ENCODE peak calls at places on chromosomes 2 and 18, in four cellular contexts. R is tibial nerve, Q is transverse colon, J is suprapubic skin. H is an unnamed sample.

GRCh38 chr2:126448611-126449010 is 207.3 kb upstream of the GYPC start:
- DNase-seq in Q (no peak), J (no peak), R (no peak), H (no peak)

GRCh38 chr2:126227250-126227649 is 428.7 kb upstream of the GYPC start:
- DNase-seq in R (no peak), Q (no peak), J (no peak), H (no peak)

GRCh38 chr2:202950592-202950991 is 38.5 kb downstream of the CARF start:
- DNase-seq in J (no peak), R (no peak), Q (no peak), H (no peak)

GRCh38 chr2:24836206-24836605 is 43.0 kb downstream of the CENPO start:
- DNase-seq in Q (no peak), J (no peak), R (no peak), H (no peak)

GRCh38 chr18:74281011-74281638 is 10.6 kb downstream of the CYB5A start:
- DNase-seq in R (no peak), J (no peak), Q (no peak), H (no peak)

GRCh38 chr2:25606892-25607291 is 66.5 kb downstream of the DTNB start:
- DNase-seq in J (no peak), R (no peak), Q (no peak), H (no peak)

GRCh38 chr2:86021396-86022378 is 84.0 kb downstream of the POLR1A start:
- DNase-seq in R (no peak), J (peak; percentile 41), Q (no peak), H (peak; percentile 53)

GRCh38 chr2:217732995-217733394 is 269.8 kb downstream of the TNS1 start:
- DNase-seq in J (no peak), Q (no peak), R (no peak), H (no peak)

GRCh38 chr18:10353791-10354190 is 100.6 kb upstream of the APCDD1 start:
- DNase-seq in J (no peak), R (no peak), Q (no peak), H (no peak)

GRCh38 chr2:233198026-233198425 is 53.4 kb upstream of the ATG16L1 start:
- DNase-seq in R (no peak), J (no peak), Q (no peak), H (no peak)

GRCh38 chr2:181380581-181380980 is 76.6 kb upstream of the ITGA4 start:
- DNase-seq in R (no peak), J (no peak), Q (no peak), H (no peak)

GRCh38 chr2:88658890-88659881 is 31.9 kb upstream of the EIF2AK3 start:
- DNase-seq in J (no peak), R (no peak), Q (peak; percentile 18), H (peak; percentile 76)

GRCh38 chr18:69992776-69993175 is 45.1 kb upstream of the CD226 start:
- DNase-seq in Q (no peak), J (no peak), R (no peak), H (no peak)

GRCh38 chr2:95030496-95030895 is 5.0 kb downstream of the MAL start:
- DNase-seq in R (no peak), Q (no peak), J (no peak), H (no peak)

GRCh38 chr18:63683152-63683551 is 19.6 kb upstream of the SERPINB11 start:
- DNase-seq in R (no peak), J (no peak), Q (no peak), H (no peak)

GRCh38 chr2:193276560-193276959 is 1081.8 kb upstream of the TMEFF2 start:
- DNase-seq in Q (no peak), R (no peak), J (no peak), H (no peak)

GRCh38 chr2:229201522-229201921 is 69.6 kb downstream of the PID1 start:
- DNase-seq in Q (no peak), R (no peak), J (no peak), H (no peak)

GRCh38 chr2:236531991-236532390 is 37.6 kb upstream of the ACKR3 start:
- DNase-seq in J (no peak), R (no peak), Q (no peak), H (no peak)

GRCh38 chr18:11246883-11247282 is 97.5 kb upstream of the PIEZO2 start:
- DNase-seq in R (no peak), J (no peak), Q (no peak), H (no peak)

GRCh38 chr2:212005077-212005671 is 533.4 kb downstream of the ERBB4 start:
- DNase-seq in J (no peak), Q (no peak), R (no peak), H (no peak)

GRCh38 chr2:240840435-240841060 is 20.5 kb upstream of the KIF1A start:
- DNase-seq in J (no peak), R (no peak), Q (peak; percentile 41), H (no peak)

GRCh38 chr2:86147793-86148192 is 41.8 kb downstream of the PTCD3 start:
- DNase-seq in R (no peak), J (no peak), Q (no peak), H (no peak)

GRCh38 chr2:173151671-173152398 is 76.2 kb downstream of the MAP3K20 start:
- DNase-seq in R (no peak), Q (no peak), J (no peak), H (no peak)

GRCh38 chr18:62883937-62884735 is 168.8 kb downstream of the PHLPP1 start:
- DNase-seq in J (no peak), Q (no peak), R (no peak), H (no peak)

GRCh38 chr18:3014501-3015202 is 1.7 kb upstream of the LPIN2 start:
- DNase-seq in R (no peak), Q (no peak), J (no peak), H (no peak)

GRCh38 chr2:41922177-41922576 is 125.6 kb upstream of the PKDCC start:
- DNase-seq in Q (no peak), J (no peak), R (no peak), H (no peak)

GRCh38 chr2:33040541-33040940 is 93.8 kb downstream of the LTBP1 start:
- DNase-seq in J (no peak), R (no peak), Q (no peak), H (no peak)

GRCh38 chr2:48356701-48357322 is 173.1 kb upstream of the STON1 start:
- DNase-seq in Q (no peak), R (no peak), J (no peak), H (no peak)

GRCh38 chr2:134108124-134108523 is 145.7 kb upstream of the MGAT5 start:
- DNase-seq in J (no peak), Q (no peak), R (no peak), H (no peak)

DNA sequence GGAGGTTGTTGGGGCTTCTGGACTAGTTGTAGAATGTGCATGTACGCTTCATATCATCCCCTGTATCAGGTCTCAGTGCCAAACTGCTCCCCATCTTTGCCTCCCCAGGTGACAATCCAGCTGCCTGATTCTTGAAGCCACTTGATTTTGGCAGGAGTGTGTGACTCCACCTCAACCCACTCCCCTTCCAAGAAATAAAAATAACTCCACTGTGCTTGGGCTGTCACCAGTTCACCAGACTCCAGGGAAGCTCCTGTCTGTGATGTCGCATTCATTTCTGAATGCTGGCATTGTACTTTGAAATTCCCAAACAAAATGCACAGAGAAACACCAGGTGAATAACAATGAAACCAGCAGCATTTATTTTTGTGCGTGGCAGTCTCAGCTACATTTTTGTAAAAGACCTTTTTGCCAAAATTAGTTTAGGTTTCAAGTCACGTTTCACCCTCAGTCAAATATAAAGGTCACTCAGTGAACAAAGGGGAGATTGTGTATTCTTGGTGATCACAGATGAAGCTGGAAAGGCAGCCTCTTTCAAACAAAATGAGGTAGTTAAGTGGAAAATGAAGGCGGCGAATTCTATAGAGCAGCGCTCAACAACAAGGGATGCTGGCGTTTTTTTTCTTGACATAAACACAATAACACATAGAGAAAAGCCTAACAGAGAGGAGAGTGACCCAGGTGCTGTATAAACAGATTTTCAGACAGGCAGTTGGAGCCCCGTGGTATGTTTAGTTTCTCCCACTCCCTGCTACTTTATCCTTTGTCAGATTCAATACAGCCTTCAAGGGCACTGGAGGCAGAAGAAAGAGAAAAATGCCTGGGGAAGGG is 210.2 kb upstream of the GCFC2 start:
- DNase-seq in Q (no peak), R (no peak), J (no peak), H (no peak)
- H3K4me3 ChIP-seq in Q (no peak overlapping the region), R (no peak overlapping the region), J (no peak overlapping the region), H (no peak overlapping the region)

GRCh38 chr2:198916548-198916947 is 541.2 kb downstream of the SATB2 start:
- DNase-seq in J (no peak), R (no peak), Q (peak; percentile 12), H (no peak)

GRCh38 chr2:198918331-198918730 is 539.4 kb downstream of the SATB2 start:
- DNase-seq in R (no peak), J (no peak), Q (no peak), H (no peak)

GRCh38 chr2:198917926-198918325 is 539.8 kb downstream of the SATB2 start:
- DNase-seq in R (no peak), J (no peak), Q (no peak), H (no peak)

GRCh38 chr2:198917275-198917674 is 540.5 kb downstream of the SATB2 start:
- DNase-seq in J (no peak), Q (no peak), R (no peak), H (no peak)

GRCh38 chr2:198913394-198914152 is 544.2 kb downstream of the SATB2 start:
- DNase-seq in J (no peak), Q (no peak), R (no peak), H (no peak)
- TF ChIP-seq EP300 in J (no peak), Q (no peak), R (no peak), H (no peak)

DNA sequence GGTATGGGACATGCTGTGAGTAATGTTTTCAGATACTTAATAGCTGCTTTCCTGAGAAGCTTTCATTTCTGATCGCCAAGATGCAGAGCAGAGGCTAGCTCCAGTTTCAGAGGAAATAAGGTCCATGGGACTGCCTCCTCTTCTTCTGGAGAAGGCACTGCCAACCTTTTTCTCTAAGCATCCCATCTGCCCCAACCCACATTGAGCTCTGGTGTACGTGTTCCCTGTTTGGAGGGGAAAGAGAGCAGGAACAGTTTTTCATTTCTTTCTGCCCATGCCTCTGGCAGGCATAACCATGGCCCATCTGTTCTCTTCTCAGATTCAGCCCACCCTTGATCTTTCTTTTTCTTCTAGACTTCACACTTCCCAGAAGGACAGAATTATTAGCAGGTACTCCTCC is 1110.4 kb upstream of the KLHL29 start:
- DNase-seq in R (no peak), Q (no peak), J (no peak), H (no peak)
- H3K9me3 ChIP-seq in R (peaks cover 8% of the 10 kb centered on the region), Q (peaks cover 10% of the 10 kb centered on the region), J (no peaks in the 10 kb centered on the region), H (no peaks in the 10 kb centered on the region)

GRCh38 chr2:68764781-68765385 is 30.3 kb downstream of the ARHGAP25 start:
- DNase-seq in J (no peak), R (no peak), Q (no peak), H (no peak)

GRCh38 chr2:68764041-68764780 is 29.6 kb downstream of the ARHGAP25 start:
- DNase-seq in R (no peak), J (no peak), Q (no peak), H (no peak)

GRCh38 chr2:68762665-68763064 is 28.1 kb downstream of the ARHGAP25 start:
- DNase-seq in J (no peak), Q (no peak), R (no peak), H (no peak)

GRCh38 chr2:68765739-68766377 is 31.2 kb downstream of the ARHGAP25 start:
- DNase-seq in Q (no peak), J (no peak), R (no peak), H (no peak)

GRCh38 chr2:68762112-68762511 is 27.5 kb downstream of the ARHGAP25 start:
- DNase-seq in Q (no peak), R (no peak), J (no peak), H (no peak)
- H3K4me3 ChIP-seq in Q (no peak overlapping the region), R (no peak overlapping the region), J (no peak overlapping the region), H (no peak overlapping the region)